ENCODE peak calls at places on chromosomes 2 and 18, in nine cellular contexts. T is activated naive CD8-positive, alpha-beta T cell treated with anti-CD3 and anti-CD28 coated beads for 36 hours; Z is mesenchymal stem cell; L is stimulated activated naive B cell treated with anti-CD40 and anti-IgM and Interleukin-4, amounts not matched to agents 10 μg/mL and 1 μg/mL and 100 μg/mL, for 72 hours; P is AG10803; S is foreskin keratinocyte; R is fibroblast of mammary gland; Y is DMS153; X is tibial nerve. F is an unnamed sample.

GRCh38 chr18:61628085-61628484 is 264.7 kb downstream of the RNF152 start:
- DNase-seq in T (no peak), Z (no peak), L (no peak), P (peak), S (peak), R (peak), Y (no peak), X (no peak), F (no peak)

GRCh38 chr2:74743778-74744177 is 89.7 kb downstream of the SEMA4F start:
- DNase-seq in T (no peak), Z (no peak), L (no peak), P (no peak), S (no peak), R (no peak), Y (no peak), X (no peak), F (no peak)

GRCh38 chr2:17643031-17643615 is 102.6 kb downstream of the VSNL1 start:
- DNase-seq in T (no peak), Z (peak), L (no peak), P (peak), S (peak), R (peak), Y (no peak), X (no peak), F (no peak)

GRCh38 chr2:237474931-237475703 is 11.9 kb upstream of the MLPH start:
- DNase-seq in T (peak), Z (peak), L (peak), P (peak), S (peak), R (peak), Y (peak), X (peak), F (no peak)

GRCh38 chr2:120564213-120565094 is 171.2 kb upstream of the GLI2 start:
- DNase-seq in T (no peak), Z (no peak), L (no peak), P (no peak), S (no peak), R (no peak), Y (peak), X (no peak), F (no peak)

GRCh38 chr2:180572346-180572745 is 408.1 kb upstream of the UBE2E3 start:
- DNase-seq in T (no peak), Z (peak), L (no peak), P (peak), S (no peak), R (peak), Y (no peak), X (no peak), F (no peak)

GRCh38 chr2:237520290-237520689 is 33.2 kb downstream of the MLPH start:
- DNase-seq in T (no peak), Z (no peak), L (no peak), P (no peak), S (no peak), R (no peak), Y (no peak), X (no peak), F (no peak)

GRCh38 chr18:3540805-3541548 is 91.0 kb downstream of the TGIF1 start:
- DNase-seq in T (no peak), Z (no peak), L (no peak), P (no peak), S (peak), R (no peak), Y (no peak), X (no peak), F (no peak)

GRCh38 chr2:32061973-32062861 is 1.1 kb upstream of the SPAST start:
- DNase-seq in T (no peak), Z (peak), L (no peak), P (peak), S (peak), R (peak), Y (peak), X (peak), F (peak)

GRCh38 chr2:168519534-168520308 is 63.6 kb downstream of the CERS6 start:
- DNase-seq in T (no peak), Z (peak), L (no peak), P (peak), S (peak), R (no peak), Y (no peak), X (no peak), F (no peak)

GRCh38 chr2:15974565-15975260 is 34.4 kb downstream of the MYCN start:
- DNase-seq in T (no peak), Z (no peak), L (no peak), P (no peak), S (no peak), R (no peak), Y (no peak), X (no peak), F (no peak)